ENCODE peak calls at places on chromosomes 2 and 18, in six cellular contexts. P is astrocyte, B is endodermal cell, J is spleen, K is adrenal gland, W is A549. A is an unnamed sample.

GRCh38 chr2:215407596-215408264 is 28.1 kb downstream of the FN1 start:
- DNase-seq in P (no peak), B (no peak), J (no peak), K (no peak), W (no peak), A (no peak)

GRCh38 chr2:240512109-240512485 is 45.7 kb downstream of the ANKMY1 start:
- DNase-seq in P (no peak), B (peak), J (no peak), K (no peak), W (no peak), A (no peak)

GRCh38 chr2:65265090-65266045 is 37.7 kb downstream of the ACTR2 start:
- DNase-seq in P (peak), B (peak), J (no peak), K (peak), W (peak), A (peak)

GRCh38 chr2:241555711-241556110 is 2.8 kb upstream of the BOK start:
- DNase-seq in P (no peak), B (peak), J (no peak), K (no peak), W (no peak), A (no peak)

GRCh38 chr2:88190808-88191721 is 20.9 kb downstream of the THNSL2 start:
- DNase-seq in P (peak), B (peak), J (no peak), K (peak), W (peak), A (peak)

GRCh38 chr2:200193791-200194190 is 112.7 kb upstream of the SPATS2L start:
- DNase-seq in P (no peak), B (no peak), J (no peak), K (no peak), W (no peak), A (no peak)

GRCh38 chr2:70961648-70961994 is 16.8 kb upstream of the ANKRD53 start:
- DNase-seq in P (no peak), B (no peak), J (peak), K (no peak), W (no peak), A (no peak)

GRCh38 chr2:150566289-150566688 is 78.8 kb upstream of the RND3 start:
- DNase-seq in P (no peak), B (no peak), J (no peak), K (no peak), W (no peak), A (no peak)

GRCh38 chr2:43129676-43130547 is 96.5 kb downstream of the ZFP36L2 start:
- DNase-seq in P (peak), B (peak), J (peak), K (peak), W (no peak), A (no peak)

GRCh38 chr2:121099329-121100318 is 185.4 kb downstream of the TFCP2L1 start:
- DNase-seq in P (no peak), B (peak), J (peak), K (peak), W (peak), A (no peak)

GRCh38 chr2:136008205-136008865 is 22.9 kb upstream of the DARS1 start:
- DNase-seq in P (no peak), B (no peak), J (peak), K (peak), W (no peak), A (no peak)

GRCh38 chr2:152348388-152348787 is 13.4 kb downstream of the FMNL2 start:
- DNase-seq in P (peak), B (no peak), J (no peak), K (no peak), W (peak), A (no peak)

GRCh38 chr2:45748239-45748638 is 96.8 kb downstream of the PRKCE start:
- DNase-seq in P (peak), B (no peak), J (no peak), K (no peak), W (no peak), A (peak)

GRCh38 chr2:9481257-9481922 is 7.0 kb downstream of the IAH1 start:
- DNase-seq in P (peak), B (no peak), J (no peak), K (no peak), W (peak), A (peak)

GRCh38 chr18:10140928-10141327 is 227.1 kb downstream of the VAPA start:
- DNase-seq in P (peak), B (no peak), J (no peak), K (no peak), W (peak), A (peak)

GRCh38 chr2:147511491-147511948 is 333.3 kb upstream of the ACVR2A start:
- DNase-seq in P (peak), B (no peak), J (no peak), K (peak), W (no peak), A (peak)

GRCh38 chr18:4017479-4017878 is 437.6 kb downstream of the DLGAP1 start:
- DNase-seq in P (no peak), B (peak), J (no peak), K (no peak), W (peak), A (peak)

GRCh38 chr2:234579231-234579962 is 82.5 kb upstream of the ARL4C start:
- DNase-seq in P (no peak), B (no peak), J (no peak), K (no peak), W (no peak), A (peak)

GRCh38 chr2:159615936-159616733 is at the start of gene BAZ2B:
- DNase-seq in P (peak), B (peak), J (no peak), K (peak), W (peak), A (peak)

GRCh38 chr2:159712929-159713575 is 746 bp downstream of the MARCHF7 start:
- DNase-seq in P (no peak), B (no peak), J (no peak), K (no peak), W (peak), A (peak)

GRCh38 chr2:225598922-225599321 is 199.4 kb downstream of the NYAP2 start:
- DNase-seq in P (peak), B (no peak), J (no peak), K (no peak), W (no peak), A (peak)

GRCh38 chr18:3624818-3625716 is 175.1 kb downstream of the TGIF1 start:
- DNase-seq in P (peak), B (peak), J (no peak), K (peak), W (peak), A (peak)

GRCh38 chr2:73203055-73203681 is 794 bp downstream of the NOTO start:
- DNase-seq in P (no peak), B (peak), J (no peak), K (no peak), W (peak), A (peak)

GRCh38 chr2:173544621-173545363 is 190.1 kb downstream of the CDCA7 start:
- DNase-seq in P (no peak), B (no peak), J (no peak), K (no peak), W (peak), A (no peak)

GRCh38 chr2:201406077-201406662 is 45.1 kb downstream of the TRAK2 start:
- DNase-seq in P (peak), B (no peak), J (no peak), K (peak), W (no peak), A (peak)

GRCh38 chr2:201401815-201402214 is 44.7 kb upstream of the FLACC1 start:
- DNase-seq in P (no peak), B (no peak), J (no peak), K (no peak), W (no peak), A (no peak)

GRCh38 chr2:201404699-201405275 is 46.5 kb downstream of the TRAK2 start:
- DNase-seq in P (no peak), B (no peak), J (no peak), K (no peak), W (no peak), A (peak)

GRCh38 chr2:201402651-201403573 is 45.8 kb upstream of the FLACC1 start:
- DNase-seq in P (peak), B (no peak), J (no peak), K (no peak), W (no peak), A (peak)

GRCh38 chr2:201403904-201404303 is 46.8 kb upstream of the FLACC1 start:
- DNase-seq in P (peak), B (no peak), J (no peak), K (no peak), W (no peak), A (peak)
- H3K4me3 ChIP-seq in P (no peak), B (no peak), J (no peak), K (no peak), W (no peak), A (no peak)

DNA sequence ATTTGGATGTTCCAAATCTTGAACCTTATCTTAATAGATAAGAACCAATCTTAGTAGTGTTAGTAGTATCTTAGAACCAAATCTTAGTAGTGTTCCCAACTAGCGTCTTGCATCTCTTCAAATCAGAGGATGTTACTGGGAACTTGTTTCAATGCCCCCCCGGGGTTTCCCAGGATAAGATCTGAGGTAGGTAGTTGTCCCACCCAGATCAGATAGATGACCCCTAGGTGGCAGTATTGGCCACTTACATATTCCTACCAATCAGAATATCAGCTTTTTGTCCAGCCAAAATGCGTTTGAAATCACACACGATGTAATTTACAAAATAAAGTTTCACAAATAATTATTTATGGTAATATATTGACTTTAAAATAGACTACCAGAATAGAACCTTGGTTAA is 314.8 kb downstream of the MBD2 start:
- DNase-seq in P (no peak), B (no peak), J (no peak), K (peak), W (peak), A (peak)
- TF ChIP-seq CTCF in P (no peak), B (no peak), J (no peak), K (no peak), W (peak), A (peak)

GRCh38 chr2:196217116-196217515 is 45.7 kb upstream of the STK17B start:
- DNase-seq in P (no peak), B (no peak), J (no peak), K (no peak), W (no peak), A (no peak)
- H3K4me3 ChIP-seq in P (no peak), B (no peak), J (no peak), K (no peak), W (no peak), A (no peak)

GRCh38 chr2:105039559-105039958 is 1.7 kb downstream of the MRPS9 start:
- DNase-seq in P (no peak), B (no peak), J (no peak), K (no peak), W (no peak), A (no peak)

GRCh38 chr2:105042189-105042588 is 4.3 kb downstream of the MRPS9 start:
- DNase-seq in P (no peak), B (peak), J (no peak), K (peak), W (no peak), A (no peak)

GRCh38 chr2:105034170-105034569 is 3.7 kb upstream of the MRPS9 start:
- DNase-seq in P (no peak), B (no peak), J (no peak), K (no peak), W (no peak), A (no peak)

GRCh38 chr2:105037572-105038382 is at the start of gene MRPS9:
- DNase-seq in P (peak), B (peak), J (peak), K (peak), W (peak), A (peak)

GRCh38 chr2:105038383-105039061 is 653 bp downstream of the MRPS9 start:
- DNase-seq in P (no peak), B (no peak), J (no peak), K (peak), W (peak), A (peak)
- TF ChIP-seq CTCF in P (no peak), B (no peak), J (no peak), K (no peak), W (no peak), A (no peak)

DNA sequence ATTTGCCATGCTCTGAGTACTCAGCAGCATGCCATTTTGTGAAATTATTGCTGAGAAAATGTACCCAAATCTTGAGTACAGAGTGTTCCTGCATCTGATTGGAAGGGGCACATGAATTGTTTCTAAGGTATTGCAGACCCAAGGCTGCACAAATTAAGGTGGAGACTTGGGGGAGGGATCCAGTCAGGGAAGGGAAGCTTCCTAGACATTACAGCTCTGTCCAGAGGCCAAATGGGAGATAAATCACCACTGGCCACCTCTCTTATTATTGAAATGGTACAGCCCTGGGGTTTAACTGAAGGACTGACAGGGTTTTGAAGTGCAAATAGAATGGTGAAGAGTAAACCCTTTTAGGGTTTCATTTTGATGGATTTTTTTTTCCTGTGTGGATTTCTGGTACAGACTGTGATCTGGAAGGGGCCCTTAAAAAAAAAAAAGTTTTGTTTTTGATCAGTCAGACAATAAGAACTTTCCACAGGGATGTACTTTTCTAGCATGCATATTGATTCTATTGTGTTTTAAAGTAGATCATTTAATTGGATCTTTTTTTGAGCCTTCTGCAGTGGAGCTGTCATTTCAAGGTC is 119.4 kb downstream of the GREB1L start:
- DNase-seq in P (no peak), B (peak), J (no peak), K (no peak), W (no peak), A (no peak)
- H3K4me3 ChIP-seq in P (no peak), B (no peak), J (no peak), K (no peak), W (no peak), A (no peak)

DNA sequence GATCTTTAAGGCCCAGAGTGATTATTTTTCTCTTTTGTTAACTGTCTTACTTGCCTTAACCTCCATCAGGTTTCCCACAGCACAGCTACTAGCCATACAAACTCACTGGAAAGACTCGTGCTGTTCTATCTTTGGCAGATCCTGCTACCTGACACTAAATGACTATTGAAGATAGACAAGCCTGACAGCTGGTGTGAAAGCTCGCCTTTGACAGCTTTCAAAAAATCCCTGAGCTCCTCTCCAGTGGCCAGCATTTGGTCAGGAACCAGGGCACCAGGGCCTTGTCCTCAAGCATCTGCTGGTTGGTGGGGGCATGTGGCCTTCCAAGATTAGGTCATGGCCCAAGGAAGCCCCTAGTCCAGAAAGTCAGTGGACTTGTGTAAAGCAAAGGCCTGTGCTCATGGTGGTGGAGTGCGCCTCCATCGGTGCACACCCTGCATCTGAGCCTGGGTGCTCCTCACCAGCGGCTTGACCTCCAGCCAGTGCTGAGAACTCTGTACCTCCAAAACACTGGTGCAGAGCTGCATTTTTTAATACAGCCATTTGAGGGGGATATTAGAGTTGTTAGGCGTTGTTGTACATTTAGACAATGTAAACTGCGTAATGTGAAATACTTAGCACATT is 158.5 kb downstream of the NCK2 start:
- DNase-seq in P (no peak), B (no peak), J (no peak), K (no peak), W (no peak), A (no peak)
- TF ChIP-seq CTCF in P (no peak), B (no peak), J (no peak), K (no peak), W (no peak), A (no peak)